ENCODE peak calls at places on chromosomes 5 and 9, in nine cellular contexts. C is left lung; F is SJSA1; B is lower lobe of right lung; W is NCI-H1092 treated with DMSO at 0.1 percent for 48 hours; L is CD8-positive, alpha-beta T cell; U is T-helper 1 cell; A is LoVo; Y is activated CD4-positive, alpha-beta T cell treated with anti-CD3 and anti-CD28 coated beads for 36 hours. R is an unnamed sample.

GRCh38 chr9:113580041-113580953 is 116.8 kb downstream of the RGS3 start:
- DNase-seq in C (peak), F (no peak), B (peak), W (peak), L (peak), U (peak), A (no peak), Y (peak), R (no peak)

GRCh38 chr5:126368239-126368812 is 54.9 kb upstream of the GRAMD2B start:
- DNase-seq in C (no peak), F (no peak), B (no peak), W (no peak), L (no peak), U (no peak), A (no peak), Y (no peak), R (peak)

GRCh38 chr5:133824661-133825254 is 143.7 kb downstream of the C5orf15 start:
- DNase-seq in C (no peak), F (no peak), B (no peak), W (no peak), L (no peak), U (no peak), A (no peak), Y (peak), R (no peak)

GRCh38 chr5:14595189-14595588 is 13.6 kb downstream of the OTULINL start:
- DNase-seq in C (no peak), F (no peak), B (no peak), W (no peak), L (no peak), U (no peak), A (no peak), Y (peak), R (no peak)

GRCh38 chr5:115583474-115583873 is 18.8 kb downstream of the TICAM2 start:
- DNase-seq in C (no peak), F (peak), B (no peak), W (no peak), L (no peak), U (no peak), A (no peak), Y (no peak), R (peak)

GRCh38 chr5:180161420-180162303 is 47.3 kb downstream of the RASGEF1C start:
- DNase-seq in C (no peak), F (no peak), B (no peak), W (peak), L (no peak), U (no peak), A (no peak), Y (no peak), R (no peak)

GRCh38 chr5:102762095-102762534 is 7.0 kb downstream of the PAM start:
- DNase-seq in C (no peak), F (peak), B (no peak), W (peak), L (no peak), U (no peak), A (peak), Y (no peak), R (no peak)

GRCh38 chr9:12770261-12770660 is 4.6 kb upstream of the LURAP1L start:
- DNase-seq in C (no peak), F (no peak), B (no peak), W (no peak), L (no peak), U (no peak), A (no peak), Y (no peak), R (no peak)

GRCh38 chr5:100232730-100233129 is 302.4 kb upstream of the FAM174A start:
- DNase-seq in C (no peak), F (no peak), B (no peak), W (no peak), L (no peak), U (no peak), A (no peak), Y (no peak), R (no peak)

GRCh38 chr5:59099270-59099994 is 516.6 kb downstream of the RAB3C start:
- DNase-seq in C (no peak), F (peak), B (no peak), W (no peak), L (peak), U (peak), A (peak), Y (peak), R (peak)

GRCh38 chr5:162128117-162128516 is 60.5 kb downstream of the GABRG2 start:
- DNase-seq in C (no peak), F (no peak), B (no peak), W (no peak), L (no peak), U (no peak), A (no peak), Y (no peak), R (no peak)

GRCh38 chr5:38201158-38201557 is 57.2 kb upstream of the EGFLAM start:
- DNase-seq in C (no peak), F (no peak), B (no peak), W (no peak), L (no peak), U (no peak), A (no peak), Y (no peak), R (no peak)

GRCh38 chr5:102811962-102812361 is 56.9 kb downstream of the PAM start:
- DNase-seq in C (no peak), F (no peak), B (no peak), W (peak), L (no peak), U (no peak), A (peak), Y (no peak), R (peak)

GRCh38 chr5:167743685-167744084 is 547.8 kb upstream of the WWC1 start:
- DNase-seq in C (no peak), F (peak), B (no peak), W (no peak), L (no peak), U (no peak), A (peak), Y (no peak), R (peak)

GRCh38 chr5:121915765-121916164 is 46.0 kb upstream of the SRFBP1 start:
- DNase-seq in C (no peak), F (no peak), B (no peak), W (peak), L (no peak), U (no peak), A (no peak), Y (no peak), R (no peak)

GRCh38 chr9:109627042-109627441 is 128.9 kb upstream of the PTPN3 start:
- DNase-seq in C (no peak), F (no peak), B (no peak), W (no peak), L (no peak), U (no peak), A (no peak), Y (no peak), R (no peak)

GRCh38 chr9:68781866-68782265 is 76.8 kb downstream of the PIP5K1B start:
- DNase-seq in C (no peak), F (no peak), B (no peak), W (no peak), L (no peak), U (no peak), A (no peak), Y (no peak), R (no peak)

GRCh38 chr5:108617467-108618435 is 129.9 kb upstream of the FER start:
- DNase-seq in C (no peak), F (no peak), B (no peak), W (no peak), L (no peak), U (no peak), A (no peak), Y (no peak), R (no peak)

GRCh38 chr5:35294017-35294416 is 63.7 kb upstream of the PRLR start:
- DNase-seq in C (no peak), F (no peak), B (no peak), W (no peak), L (no peak), U (no peak), A (no peak), Y (no peak), R (no peak)

GRCh38 chr5:137156175-137156574 is 343.0 kb downstream of the SPOCK1 start:
- DNase-seq in C (no peak), F (no peak), B (no peak), W (no peak), L (no peak), U (no peak), A (no peak), Y (no peak), R (no peak)

GRCh38 chr9:108477538-108478006 is 378.2 kb downstream of the ACTL7B start:
- DNase-seq in C (no peak), F (peak), B (no peak), W (peak), L (no peak), U (no peak), A (peak), Y (no peak), R (no peak)

GRCh38 chr9:113955076-113955752 is 79.1 kb downstream of the ZNF618 start:
- DNase-seq in C (no peak), F (no peak), B (no peak), W (no peak), L (no peak), U (no peak), A (no peak), Y (no peak), R (peak)

GRCh38 chr9:105187781-105188180 is 56.7 kb upstream of the SLC44A1 start:
- DNase-seq in C (no peak), F (peak), B (no peak), W (no peak), L (no peak), U (no peak), A (peak), Y (no peak), R (no peak)

GRCh38 chr9:131264231-131264630 is 12.1 kb downstream of the FAM78A start:
- DNase-seq in C (no peak), F (no peak), B (no peak), W (no peak), L (no peak), U (no peak), A (no peak), Y (peak), R (no peak)

GRCh38 chr9:108786322-108786721 is 69.5 kb downstream of the ACTL7B start:
- DNase-seq in C (no peak), F (no peak), B (no peak), W (no peak), L (no peak), U (no peak), A (no peak), Y (no peak), R (no peak)

GRCh38 chr9:93059097-93059959 is 827 bp downstream of the SUSD3 start:
- DNase-seq in C (no peak), F (no peak), B (peak), W (no peak), L (no peak), U (no peak), A (no peak), Y (peak), R (no peak)

GRCh38 chr9:8552732-8553131 is 753.2 kb upstream of the DMAC1 start:
- DNase-seq in C (no peak), F (no peak), B (no peak), W (no peak), L (no peak), U (no peak), A (no peak), Y (no peak), R (no peak)

GRCh38 chr5:140238756-140239155 is 63.8 kb downstream of the CYSTM1 start:
- DNase-seq in C (no peak), F (no peak), B (no peak), W (no peak), L (no peak), U (no peak), A (no peak), Y (no peak), R (no peak)

GRCh38 chr5:39470021-39470420 is 45.2 kb upstream of the DAB2 start:
- DNase-seq in C (no peak), F (peak), B (peak), W (no peak), L (no peak), U (no peak), A (no peak), Y (no peak), R (no peak)

GRCh38 chr9:36092509-36093215 is 43.9 kb upstream of the GLIPR2 start:
- DNase-seq in C (no peak), F (no peak), B (no peak), W (no peak), L (peak), U (peak), A (no peak), Y (peak), R (no peak)

GRCh38 chr5:68898961-68899471 is 194.8 kb upstream of the SLC30A5 start:
- DNase-seq in C (no peak), F (peak), B (no peak), W (peak), L (no peak), U (no peak), A (no peak), Y (no peak), R (peak)

GRCh38 chr5:96942911-96943310 is 7.0 kb downstream of the LNPEP start:
- DNase-seq in C (no peak), F (no peak), B (no peak), W (no peak), L (no peak), U (no peak), A (no peak), Y (no peak), R (no peak)

GRCh38 chr5:6404129-6404528 is 25.8 kb upstream of the MED10 start:
- DNase-seq in C (no peak), F (no peak), B (no peak), W (no peak), L (no peak), U (no peak), A (no peak), Y (no peak), R (no peak)

GRCh38 chr5:81787843-81788242 is 36.9 kb upstream of the SSBP2 start:
- DNase-seq in C (peak), F (no peak), B (no peak), W (no peak), L (no peak), U (no peak), A (no peak), Y (no peak), R (no peak)

GRCh38 chr9:34179528-34180138 is 790 bp downstream of the UBAP1 start:
- DNase-seq in C (no peak), F (peak), B (no peak), W (no peak), L (no peak), U (no peak), A (peak), Y (no peak), R (no peak)

GRCh38 chr9:72401396-72401795 is 36.4 kb upstream of the ZFAND5 start:
- DNase-seq in C (no peak), F (no peak), B (no peak), W (no peak), L (no peak), U (no peak), A (no peak), Y (no peak), R (no peak)

GRCh38 chr9:92726971-92727715 is 37.5 kb downstream of the BICD2 start:
- DNase-seq in C (no peak), F (no peak), B (no peak), W (peak), L (no peak), U (no peak), A (no peak), Y (no peak), R (no peak)

GRCh38 chr5:10590226-10591047 is 26.6 kb downstream of the ANKRD33B start:
- DNase-seq in C (no peak), F (peak), B (no peak), W (no peak), L (no peak), U (no peak), A (no peak), Y (no peak), R (peak)

GRCh38 chr9:129570450-129571297 is 50.2 kb downstream of the C9orf50 start:
- DNase-seq in C (peak), F (peak), B (no peak), W (no peak), L (no peak), U (no peak), A (peak), Y (peak), R (peak)

R was measured in HTR-8/SVneo.